ENCODE peak calls at places on chromosomes 13 and 19, in six cellular contexts. One of them, this sample, is unnamed.
A peak's percentile ranks its signal among the peaks of the same experiment; 100 is the strongest.

GRCh38 chr19:8640402-8641004 is 10.1 kb downstream of the NFILZ start:
- DNase-seq in right atrium auricular region: peak; percentile 74
- DNase-seq in GM10248: no peak
- DNase-seq in foreskin fibroblast: no peak
- DNase-seq in AG04450: no peak
- DNase-seq in osteoblast: no peak
- DNase-seq in this sample: no peak

GRCh38 chr13:34731486-34731885 is 210.6 kb upstream of the NBEA start:
- DNase-seq in right atrium auricular region: no peak
- DNase-seq in GM10248: no peak
- DNase-seq in foreskin fibroblast: no peak
- DNase-seq in AG04450: no peak
- DNase-seq in osteoblast: no peak
- DNase-seq in this sample: no peak

GRCh38 chr19:57141699-57142098 is 3.3 kb downstream of the ZIM3 start:
- DNase-seq in right atrium auricular region: no peak
- DNase-seq in GM10248: no peak
- DNase-seq in foreskin fibroblast: no peak
- DNase-seq in AG04450: no peak
- DNase-seq in osteoblast: no peak
- DNase-seq in this sample: no peak

GRCh38 chr19:6516659-6517291 is 14.1 kb upstream of the TNFSF9 start:
- DNase-seq in right atrium auricular region: peak; percentile 79
- DNase-seq in GM10248: peak; percentile 85
- DNase-seq in foreskin fibroblast: peak; percentile 51
- DNase-seq in AG04450: peak; percentile 20
- DNase-seq in osteoblast: peak; percentile 98
- DNase-seq in this sample: peak; percentile 81

GRCh38 chr13:40375522-40376171 is 290.8 kb downstream of the FOXO1 start:
- DNase-seq in right atrium auricular region: peak; percentile 82
- DNase-seq in GM10248: no peak
- DNase-seq in foreskin fibroblast: no peak
- DNase-seq in AG04450: no peak
- DNase-seq in osteoblast: no peak
- DNase-seq in this sample: no peak

GRCh38 chr19:55089279-55089944 is 13.7 kb downstream of the EPS8L1 start:
- DNase-seq in right atrium auricular region: no peak
- DNase-seq in GM10248: no peak
- DNase-seq in foreskin fibroblast: no peak
- DNase-seq in AG04450: no peak
- DNase-seq in osteoblast: peak; percentile 81
- DNase-seq in this sample: no peak

GRCh38 chr19:46386996-46387712 is 26.2 kb downstream of the CCDC8 start:
- DNase-seq in right atrium auricular region: no peak
- DNase-seq in GM10248: no peak
- DNase-seq in foreskin fibroblast: no peak
- DNase-seq in AG04450: no peak
- DNase-seq in osteoblast: no peak
- DNase-seq in this sample: no peak

GRCh38 chr13:40445557-40445990 is 220.9 kb downstream of the FOXO1 start:
- DNase-seq in right atrium auricular region: peak; percentile 68
- DNase-seq in GM10248: peak; percentile 91
- DNase-seq in foreskin fibroblast: no peak
- DNase-seq in AG04450: no peak
- DNase-seq in osteoblast: peak; percentile 76
- DNase-seq in this sample: peak; percentile 88

GRCh38 chr13:32125746-32126145 is 94.2 kb downstream of the FRY start:
- DNase-seq in right atrium auricular region: no peak
- DNase-seq in GM10248: no peak
- DNase-seq in foreskin fibroblast: no peak
- DNase-seq in AG04450: no peak
- DNase-seq in osteoblast: peak; percentile 73
- DNase-seq in this sample: no peak

GRCh38 chr19:558770-559439 is 13.5 kb upstream of the BSG start:
- DNase-seq in right atrium auricular region: no peak
- DNase-seq in GM10248: no peak
- DNase-seq in foreskin fibroblast: no peak
- DNase-seq in AG04450: no peak
- DNase-seq in osteoblast: no peak
- DNase-seq in this sample: no peak

GRCh38 chr13:30803791-30804190 is 68.4 kb downstream of the ALOX5AP start:
- DNase-seq in right atrium auricular region: peak; percentile 11
- DNase-seq in GM10248: no peak
- DNase-seq in foreskin fibroblast: no peak
- DNase-seq in AG04450: no peak
- DNase-seq in osteoblast: no peak
- DNase-seq in this sample: no peak

GRCh38 chr13:27194209-27194608 is 22.6 kb upstream of the USP12 start:
- DNase-seq in right atrium auricular region: no peak
- DNase-seq in GM10248: no peak
- DNase-seq in foreskin fibroblast: no peak
- DNase-seq in AG04450: no peak
- DNase-seq in osteoblast: no peak
- DNase-seq in this sample: no peak

GRCh38 chr19:4298772-4299550 is 3.2 kb downstream of the TMIGD2 start:
- DNase-seq in right atrium auricular region: no peak
- DNase-seq in GM10248: no peak
- DNase-seq in foreskin fibroblast: no peak
- DNase-seq in AG04450: no peak
- DNase-seq in osteoblast: peak; percentile 48
- DNase-seq in this sample: no peak

GRCh38 chr19:58325623-58326022 is 1.2 kb upstream of the ZSCAN22 start:
- DNase-seq in right atrium auricular region: no peak
- DNase-seq in GM10248: no peak
- DNase-seq in foreskin fibroblast: no peak
- DNase-seq in AG04450: no peak
- DNase-seq in osteoblast: no peak
- DNase-seq in this sample: no peak

GRCh38 chr19:57755031-57755430 is 8.4 kb downstream of the ZNF776 start:
- DNase-seq in right atrium auricular region: no peak
- DNase-seq in GM10248: no peak
- DNase-seq in foreskin fibroblast: no peak
- DNase-seq in AG04450: no peak
- DNase-seq in osteoblast: no peak
- DNase-seq in this sample: no peak

GRCh38 chr19:18589380-18590272 is 1.0 kb downstream of the REX1BD start:
- DNase-seq in right atrium auricular region: peak; percentile 74
- DNase-seq in GM10248: peak; percentile 75
- DNase-seq in foreskin fibroblast: peak; percentile 57
- DNase-seq in AG04450: no peak
- DNase-seq in osteoblast: peak; percentile 95
- DNase-seq in this sample: peak; percentile 81

GRCh38 chr13:39296193-39296592 is 257.9 kb downstream of the NHLRC3 start:
- DNase-seq in right atrium auricular region: no peak
- DNase-seq in GM10248: no peak
- DNase-seq in foreskin fibroblast: no peak
- DNase-seq in AG04450: no peak
- DNase-seq in osteoblast: no peak
- DNase-seq in this sample: no peak

GRCh38 chr19:892243-892996 is 567 bp downstream of the MED16 start:
- DNase-seq in right atrium auricular region: no peak
- DNase-seq in GM10248: no peak
- DNase-seq in foreskin fibroblast: no peak
- DNase-seq in AG04450: no peak
- DNase-seq in osteoblast: no peak
- DNase-seq in this sample: peak; percentile 74

GRCh38 chr13:33351324-33351723 is 65.8 kb upstream of the STARD13 start:
- DNase-seq in right atrium auricular region: no peak
- DNase-seq in GM10248: peak; percentile 24
- DNase-seq in foreskin fibroblast: no peak
- DNase-seq in AG04450: no peak
- DNase-seq in osteoblast: peak; percentile 90
- DNase-seq in this sample: peak; percentile 46

GRCh38 chr19:1658446-1659433 is 6.3 kb upstream of the TCF3 start:
- DNase-seq in right atrium auricular region: no peak
- DNase-seq in GM10248: no peak
- DNase-seq in foreskin fibroblast: no peak
- DNase-seq in AG04450: no peak
- DNase-seq in osteoblast: peak; percentile 91
- DNase-seq in this sample: no peak

GRCh38 chr19:6476155-6476895 is 5.3 kb downstream of the DENND1C start:
- DNase-seq in right atrium auricular region: no peak
- DNase-seq in GM10248: peak; percentile 75
- DNase-seq in foreskin fibroblast: peak; percentile 24
- DNase-seq in AG04450: no peak
- DNase-seq in osteoblast: peak; percentile 75
- DNase-seq in this sample: peak; percentile 85

GRCh38 chr19:40976134-40976533 is 14.9 kb upstream of the CYP2B6 start:
- DNase-seq in right atrium auricular region: no peak
- DNase-seq in GM10248: no peak
- DNase-seq in foreskin fibroblast: no peak
- DNase-seq in AG04450: no peak
- DNase-seq in osteoblast: no peak
- DNase-seq in this sample: no peak

GRCh38 chr19:54518844-54519243 is 16.2 kb downstream of the LAIR2 start:
- DNase-seq in right atrium auricular region: no peak
- DNase-seq in GM10248: peak; percentile 60
- DNase-seq in foreskin fibroblast: no peak
- DNase-seq in AG04450: no peak
- DNase-seq in osteoblast: no peak
- DNase-seq in this sample: peak; percentile 68

GRCh38 chr19:29670255-29670654 is 5.0 kb downstream of the PLEKHF1 start:
- DNase-seq in right atrium auricular region: no peak
- DNase-seq in GM10248: no peak
- DNase-seq in foreskin fibroblast: no peak
- DNase-seq in AG04450: no peak
- DNase-seq in osteoblast: no peak
- DNase-seq in this sample: no peak

GRCh38 chr19:29667390-29667783 is 2.1 kb downstream of the PLEKHF1 start:
- DNase-seq in right atrium auricular region: no peak
- DNase-seq in GM10248: no peak
- DNase-seq in foreskin fibroblast: no peak
- DNase-seq in AG04450: no peak
- DNase-seq in osteoblast: peak; percentile 43
- DNase-seq in this sample: no peak

GRCh38 chr19:29666634-29667389 is 1.6 kb downstream of the PLEKHF1 start:
- DNase-seq in right atrium auricular region: peak; percentile 81
- DNase-seq in GM10248: no peak
- DNase-seq in foreskin fibroblast: peak; percentile 67
- DNase-seq in AG04450: no peak
- DNase-seq in osteoblast: peak; percentile 93
- DNase-seq in this sample: no peak

GRCh38 chr19:29667941-29668340 is 2.7 kb downstream of the PLEKHF1 start:
- DNase-seq in right atrium auricular region: no peak
- DNase-seq in GM10248: no peak
- DNase-seq in foreskin fibroblast: no peak
- DNase-seq in AG04450: no peak
- DNase-seq in osteoblast: no peak
- DNase-seq in this sample: no peak

DNA sequence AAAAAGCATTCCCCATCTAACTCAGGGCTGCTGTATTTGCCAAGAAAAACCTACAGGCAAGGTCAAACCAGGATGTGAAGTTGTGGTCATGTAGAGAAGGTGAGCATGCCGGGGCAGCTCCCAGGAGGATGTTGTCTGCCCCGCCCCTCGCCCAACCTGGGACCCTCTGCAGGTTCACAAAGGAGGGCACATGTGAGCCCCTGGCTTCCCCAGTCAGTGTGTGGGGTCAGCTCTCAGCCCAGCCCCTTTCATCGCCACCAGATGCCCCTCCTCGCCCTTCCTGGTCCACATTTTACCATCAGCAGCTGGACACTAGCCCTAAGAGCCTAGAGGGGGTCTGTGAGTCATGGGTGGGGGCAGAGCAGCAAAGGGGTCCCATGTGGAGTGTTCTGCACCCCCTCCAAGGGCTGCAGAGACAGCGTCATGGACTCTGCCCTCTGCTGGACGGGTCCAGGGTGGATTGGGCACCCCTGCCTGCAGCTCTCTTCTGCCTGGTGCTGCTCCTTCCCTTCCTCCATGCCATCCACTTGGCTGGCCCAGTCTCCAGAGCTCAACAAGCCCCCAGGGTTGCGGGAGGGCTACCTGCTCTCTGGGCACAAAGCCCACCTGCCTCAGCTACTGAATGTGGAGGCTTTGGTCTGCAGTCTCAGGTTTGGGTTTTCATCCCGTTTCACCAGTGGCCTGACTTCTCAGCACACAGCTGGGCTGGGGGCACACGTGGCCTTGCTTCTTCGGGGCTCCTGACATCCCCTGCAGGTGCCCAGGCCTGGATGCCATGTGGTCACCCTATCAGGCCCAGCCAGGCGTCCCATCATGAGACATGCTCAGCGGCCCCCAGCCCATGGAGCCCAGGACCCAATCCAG is 3.7 kb downstream of the PLEKHF1 start:
- DNase-seq in right atrium auricular region: no peak
- DNase-seq in GM10248: no peak
- DNase-seq in foreskin fibroblast: no peak
- DNase-seq in AG04450: no peak
- DNase-seq in osteoblast: peak; percentile 71
- DNase-seq in this sample: no peak
- TF ChIP-seq CTCF in right atrium auricular region: peak; percentile 37
- TF ChIP-seq CTCF in GM10248: peak; percentile 17
- TF ChIP-seq CTCF in foreskin fibroblast: peak; percentile 29
- TF ChIP-seq CTCF in AG04450: peak; percentile 25
- TF ChIP-seq CTCF in osteoblast: peak; percentile 28
- TF ChIP-seq CTCF in this sample: no peak

GRCh38 chr19:3253270-3253669 is 28.8 kb downstream of the CELF5 start:
- DNase-seq in right atrium auricular region: no peak
- DNase-seq in GM10248: no peak
- DNase-seq in foreskin fibroblast: no peak
- DNase-seq in AG04450: no peak
- DNase-seq in osteoblast: peak; percentile 60
- DNase-seq in this sample: no peak
- TF ChIP-seq CTCF in right atrium auricular region: no peak
- TF ChIP-seq CTCF in GM10248: no peak
- TF ChIP-seq CTCF in foreskin fibroblast: no peak
- TF ChIP-seq CTCF in AG04450: no peak
- TF ChIP-seq CTCF in osteoblast: no peak
- TF ChIP-seq CTCF in this sample: no peak

GRCh38 chr13:48975926-48976676 is 389 bp downstream of the FNDC3A start:
- DNase-seq in right atrium auricular region: peak; percentile 77
- DNase-seq in GM10248: peak; percentile 82
- DNase-seq in foreskin fibroblast: peak; percentile 82
- DNase-seq in AG04450: peak; percentile 39
- DNase-seq in osteoblast: peak; percentile 93
- DNase-seq in this sample: peak; percentile 95

GRCh38 chr13:48976677-48977625 is 1.2 kb downstream of the FNDC3A start:
- DNase-seq in right atrium auricular region: peak; percentile 60
- DNase-seq in GM10248: no peak
- DNase-seq in foreskin fibroblast: no peak
- DNase-seq in AG04450: no peak
- DNase-seq in osteoblast: peak; percentile 50
- DNase-seq in this sample: no peak

GRCh38 chr13:48977973-48978372 is 2.3 kb downstream of the FNDC3A start:
- DNase-seq in right atrium auricular region: no peak
- DNase-seq in GM10248: no peak
- DNase-seq in foreskin fibroblast: peak; percentile 28
- DNase-seq in AG04450: no peak
- DNase-seq in osteoblast: peak; percentile 83
- DNase-seq in this sample: peak; percentile 24

GRCh38 chr13:48973845-48974431 is 1.8 kb upstream of the FNDC3A start:
- DNase-seq in right atrium auricular region: no peak
- DNase-seq in GM10248: no peak
- DNase-seq in foreskin fibroblast: no peak
- DNase-seq in AG04450: no peak
- DNase-seq in osteoblast: no peak
- DNase-seq in this sample: no peak

GRCh38 chr13:48975101-48975925 is at the start of gene FNDC3A:
- DNase-seq in right atrium auricular region: peak; percentile 68
- DNase-seq in GM10248: peak; percentile 91
- DNase-seq in foreskin fibroblast: no peak
- DNase-seq in AG04450: peak; percentile 23
- DNase-seq in osteoblast: peak; percentile 96
- DNase-seq in this sample: peak; percentile 13
- TF ChIP-seq CTCF in right atrium auricular region: peak; percentile 9
- TF ChIP-seq CTCF in GM10248: peak; percentile 12
- TF ChIP-seq CTCF in foreskin fibroblast: no peak
- TF ChIP-seq CTCF in AG04450: peak; percentile 10
- TF ChIP-seq CTCF in osteoblast: no peak
- TF ChIP-seq CTCF in this sample: no peak

GRCh38 chr19:31054430-31054829 is 294.8 kb downstream of the TSHZ3 start:
- DNase-seq in right atrium auricular region: no peak
- DNase-seq in GM10248: no peak
- DNase-seq in foreskin fibroblast: peak; percentile 32
- DNase-seq in AG04450: peak; percentile 56
- DNase-seq in osteoblast: peak; percentile 65
- DNase-seq in this sample: no peak
- TF ChIP-seq CTCF in right atrium auricular region: peak; percentile 42
- TF ChIP-seq CTCF in GM10248: no peak
- TF ChIP-seq CTCF in foreskin fibroblast: peak; percentile 83
- TF ChIP-seq CTCF in AG04450: peak; percentile 88
- TF ChIP-seq CTCF in osteoblast: peak; percentile 78
- TF ChIP-seq CTCF in this sample: no peak